ENCODE peak calls at places on chromosome 19, in four cellular contexts. D is heart right ventricle; R is HTR-8/SVneo; Z is CD8-positive, alpha-beta memory T cell. K is an unnamed sample.

GRCh38 chr19:34732548-34733255 is 1.3 kb upstream of the ZNF181 start:
- DNase-seq in D (no peak), R (no peak), Z (no peak), K (no peak)

GRCh38 chr19:18436651-18437478 is 1.1 kb downstream of the ISYNA1 start:
- DNase-seq in D (peak), R (peak), Z (peak), K (peak)

GRCh38 chr19:9936151-9937000 is at the start of gene OLFM2:
- DNase-seq in D (no peak), R (peak), Z (no peak), K (no peak)

GRCh38 chr19:52665529-52665928 is 27.4 kb upstream of the ZNF83 start:
- DNase-seq in D (no peak), R (no peak), Z (no peak), K (no peak)

GRCh38 chr19:17025361-17025760 is 1.2 kb downstream of the CPAMD8 start:
- DNase-seq in D (no peak), R (no peak), Z (no peak), K (no peak)

GRCh38 chr19:518292-519231 is 11.3 kb downstream of the TPGS1 start:
- DNase-seq in D (no peak), R (no peak), Z (peak), K (no peak)

GRCh38 chr19:57656346-57656745 is 12.4 kb upstream of the ZSCAN4 start:
- DNase-seq in D (no peak), R (no peak), Z (no peak), K (no peak)

GRCh38 chr19:8361921-8362793 is 1.8 kb upstream of the ANGPTL4 start:
- DNase-seq in D (peak), R (peak), Z (no peak), K (peak)

GRCh38 chr19:38878575-38879399 is 712 bp upstream of the RINL start:
- DNase-seq in D (no peak), R (no peak), Z (no peak), K (no peak)

GRCh38 chr19:2661615-2662014 is 40.9 kb downstream of the GNG7 start:
- DNase-seq in D (no peak), R (no peak), Z (no peak), K (no peak)

GRCh38 chr19:6267552-6268381 is 12.0 kb downstream of the MLLT1 start:
- DNase-seq in D (no peak), R (no peak), Z (no peak), K (no peak)

GRCh38 chr19:7391218-7391670 is 42.5 kb downstream of the ARHGEF18 start:
- DNase-seq in D (no peak), R (peak), Z (no peak), K (no peak)

GRCh38 chr19:50008532-50008931 is 16.6 kb downstream of the VRK3 start:
- DNase-seq in D (no peak), R (no peak), Z (no peak), K (no peak)

K was measured in aorta.